ENCODE peak calls at places on chromosomes 13 and 19, in seven cellular contexts. L is mesenchymal stem cell, R is mesendoderm, S is A549, M is HCT116, C is fibroblast of lung, K is Karpas-422. P is an unnamed sample. For H3K4me1, the result is how much of the 10 kb centered on the place peaks cover.

GRCh38 chr13:106480511-106480910 is 55.0 kb downstream of the EFNB2 start:
- DNase-seq in L (no peak), R (no peak), S (no peak), M (no peak), C (no peak), K (no peak), P (no peak)

GRCh38 chr13:63680704-63681103 is 2265.1 kb upstream of the PCDH20 start:
- DNase-seq in L (no peak), R (peak), S (no peak), M (no peak), C (no peak), K (no peak), P (no peak)

GRCh38 chr13:102091231-102091630 is 310.6 kb downstream of the FGF14 start:
- DNase-seq in L (peak), R (peak), S (peak), M (peak), C (peak), K (peak), P (peak)

GRCh38 chr19:56071151-56071550 is 49.9 kb downstream of the ZNF787 start:
- DNase-seq in L (no peak), R (peak), S (no peak), M (peak), C (no peak), K (peak), P (no peak)

GRCh38 chr19:17951151-17952040 is 15.5 kb upstream of the KCNN1 start:
- DNase-seq in L (no peak), R (no peak), S (no peak), M (no peak), C (no peak), K (no peak), P (no peak)

GRCh38 chr13:33871207-33872004 is 53.5 kb downstream of the RFC3 start:
- DNase-seq in L (no peak), R (peak), S (no peak), M (no peak), C (no peak), K (no peak), P (peak)

GRCh38 chr19:43432866-43433673 is 18.4 kb downstream of the TEX101 start:
- DNase-seq in L (peak), R (peak), S (peak), M (peak), C (peak), K (peak), P (peak)

GRCh38 chr19:55795021-55795420 is 26.1 kb downstream of the RFPL4AL1 start:
- DNase-seq in L (no peak), R (no peak), S (no peak), M (no peak), C (no peak), K (no peak), P (no peak)

GRCh38 chr19:1384478-1385110 is 887 bp downstream of the NDUFS7 start:
- DNase-seq in L (peak), R (no peak), S (no peak), M (no peak), C (no peak), K (peak), P (no peak)

GRCh38 chr19:2613507-2614295 is 88.8 kb downstream of the GNG7 start:
- DNase-seq in L (peak), R (peak), S (peak), M (no peak), C (peak), K (peak), P (peak)

GRCh38 chr13:37995052-37995451 is 125.5 kb upstream of the TRPC4 start:
- DNase-seq in L (peak), R (peak), S (no peak), M (no peak), C (peak), K (no peak), P (peak)

GRCh38 chr13:107043016-107043957 is 475.4 kb upstream of the ARGLU1 start:
- DNase-seq in L (no peak), R (no peak), S (no peak), M (no peak), C (peak), K (no peak), P (no peak)

GRCh38 chr13:113758651-113759524 is at the start of gene TMEM255B:
- DNase-seq in L (peak), R (peak), S (peak), M (peak), C (peak), K (peak), P (peak)

GRCh38 chr13:60312851-60313505 is 84.0 kb upstream of the TDRD3 start:
- DNase-seq in L (no peak), R (no peak), S (no peak), M (no peak), C (peak), K (no peak), P (no peak)

GRCh38 chr19:58097349-58097748 is 682 bp downstream of the ZSCAN18 start:
- DNase-seq in L (no peak), R (no peak), S (no peak), M (no peak), C (no peak), K (no peak), P (no peak)

GRCh38 chr19:55647732-55648656 is at the start of gene CCDC106:
- DNase-seq in L (peak), R (peak), S (peak), M (no peak), C (peak), K (peak), P (peak)

GRCh38 chr19:17391371-17392151 is 2.4 kb downstream of the CCDC194 start:
- DNase-seq in L (no peak), R (no peak), S (no peak), M (no peak), C (no peak), K (peak), P (no peak)

GRCh38 chr13:40292108-40292507 is 374.3 kb downstream of the FOXO1 start:
- DNase-seq in L (no peak), R (no peak), S (no peak), M (no peak), C (no peak), K (no peak), P (no peak)

GRCh38 chr13:101673360-101674105 is 221.1 kb downstream of the ITGBL1 start:
- DNase-seq in L (no peak), R (no peak), S (no peak), M (no peak), C (no peak), K (peak), P (no peak)

GRCh38 chr19:31694761-31695160 is 345.5 kb upstream of the TSHZ3 start:
- DNase-seq in L (no peak), R (no peak), S (no peak), M (no peak), C (no peak), K (no peak), P (no peak)

GRCh38 chr19:33724723-33725060 is 72.0 kb upstream of the KCTD15 start:
- DNase-seq in L (no peak), R (no peak), S (no peak), M (no peak), C (no peak), K (no peak), P (no peak)

GRCh38 chr19:10395853-10396355 is 7.4 kb downstream of the CDC37 start:
- DNase-seq in L (no peak), R (no peak), S (no peak), M (no peak), C (no peak), K (no peak), P (no peak)

GRCh38 chr19:38061294-38061693 is 154.3 kb downstream of the SIPA1L3 start:
- DNase-seq in L (peak), R (no peak), S (peak), M (no peak), C (peak), K (no peak), P (no peak)

GRCh38 chr19:48842744-48843162 is 6.5 kb upstream of the HSD17B14 start:
- DNase-seq in L (peak), R (peak), S (peak), M (peak), C (peak), K (peak), P (peak)

GRCh38 chr13:111854403-111854802 is 212.5 kb upstream of the SOX1 start:
- DNase-seq in L (no peak), R (no peak), S (no peak), M (no peak), C (no peak), K (no peak), P (no peak)

GRCh38 chr13:44393391-44393790 is 19.8 kb downstream of the SERP2 start:
- DNase-seq in L (no peak), R (no peak), S (no peak), M (no peak), C (peak), K (no peak), P (no peak)

GRCh38 chr19:32396046-32396652 is 9.4 kb upstream of the DPY19L3 start:
- DNase-seq in L (no peak), R (no peak), S (no peak), M (no peak), C (no peak), K (no peak), P (no peak)

GRCh38 chr19:48507911-48508439 is 3.7 kb downstream of the LMTK3 start:
- DNase-seq in L (no peak), R (no peak), S (no peak), M (no peak), C (no peak), K (peak), P (no peak)

GRCh38 chr19:10007366-10007765 is 2.9 kb downstream of the COL5A3 start:
- DNase-seq in L (no peak), R (no peak), S (no peak), M (no peak), C (peak), K (no peak), P (no peak)

GRCh38 chr19:13995017-13995728 is 10.9 kb downstream of the RFX1 start:
- DNase-seq in L (no peak), R (no peak), S (no peak), M (no peak), C (no peak), K (no peak), P (no peak)

GRCh38 chr19:7874080-7874856 is at the start of gene PRR36:
- DNase-seq in L (peak), R (peak), S (peak), M (no peak), C (no peak), K (no peak), P (peak)

GRCh38 chr19:47494211-47494547 is 10.2 kb upstream of the KPTN start:
- DNase-seq in L (no peak), R (no peak), S (no peak), M (no peak), C (no peak), K (no peak), P (no peak)

GRCh38 chr19:29509456-29509855 is 16.3 kb upstream of the VSTM2B start:
- DNase-seq in L (no peak), R (no peak), S (no peak), M (no peak), C (no peak), K (no peak), P (no peak)

GRCh38 chr19:12331211-12331941 is 2.1 kb downstream of the ZNF563 start:
- DNase-seq in L (no peak), R (no peak), S (no peak), M (no peak), C (no peak), K (no peak), P (peak)

GRCh38 chr13:90760639-90761038 is 586.8 kb upstream of the MIR17HG start:
- DNase-seq in L (no peak), R (no peak), S (no peak), M (no peak), C (no peak), K (peak), P (no peak)

GRCh38 chr13:66689628-66690027 is 540.5 kb downstream of the PCDH9 start:
- DNase-seq in L (peak), R (peak), S (peak), M (no peak), C (peak), K (peak), P (peak)

GRCh38 chr19:41144403-41144802 is 30.2 kb downstream of the CYP2F1 start:
- DNase-seq in L (peak), R (peak), S (peak), M (peak), C (peak), K (peak), P (peak)

GRCh38 chr13:30616927-30617314 is 799 bp upstream of the USPL1 start:
- DNase-seq in L (peak), R (peak), S (peak), M (peak), C (peak), K (peak), P (peak)

GRCh38 chr19:17327654-17328516 is 6.8 kb downstream of the ANO8 start:
- DNase-seq in L (peak), R (peak), S (no peak), M (peak), C (no peak), K (peak), P (peak)

GRCh38 chr13:75537401-75538365 is at the start of gene COMMD6:
- DNase-seq in L (peak), R (peak), S (peak), M (peak), C (peak), K (peak), P (peak)

GRCh38 chr13:75530536-75530935 is 7.1 kb downstream of the COMMD6 start:
- DNase-seq in L (no peak), R (no peak), S (no peak), M (no peak), C (no peak), K (no peak), P (no peak)

GRCh38 chr13:75533866-75534265 is 3.8 kb downstream of the COMMD6 start:
- DNase-seq in L (no peak), R (no peak), S (no peak), M (no peak), C (peak), K (no peak), P (no peak)
- H3K4me2 ChIP-seq in L (no peak), R (no peak), S (no peak), M (no peak), C (no peak), K (no peak), P (no peak)

DNA sequence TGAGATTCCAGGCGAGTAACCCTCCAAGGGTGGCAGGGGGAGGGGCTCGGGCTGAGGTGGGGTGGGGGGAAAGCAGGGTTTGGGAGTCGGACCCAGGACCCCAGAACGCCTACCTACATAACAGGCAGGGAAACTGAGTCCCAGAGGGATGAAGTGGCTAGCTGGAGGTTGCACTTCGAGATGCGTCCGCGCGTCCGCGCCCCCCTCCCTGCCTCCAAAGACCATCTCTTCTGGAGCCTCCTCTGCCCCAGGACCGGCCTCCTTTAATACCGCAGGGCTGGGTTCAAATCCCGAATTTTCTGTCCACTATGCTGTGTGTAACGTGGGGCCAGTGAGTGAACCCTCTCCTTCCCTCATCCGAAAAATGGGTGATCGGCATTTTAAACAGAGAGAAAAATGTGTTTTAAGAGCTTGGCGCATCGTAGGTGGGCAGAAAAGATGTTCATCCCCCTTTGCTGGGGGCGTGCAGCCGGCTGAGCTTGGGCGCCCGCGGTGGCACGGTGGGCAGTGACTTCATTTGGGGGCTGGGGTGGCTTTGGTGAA is 13.8 kb downstream of the TJP3 start:
- DNase-seq in L (no peak), R (no peak), S (no peak), M (no peak), C (no peak), K (no peak), P (no peak)
- H3K4me3 ChIP-seq in L (no peak), R (no peak), S (peak), M (peak), C (no peak), K (no peak), P (peak)

DNA sequence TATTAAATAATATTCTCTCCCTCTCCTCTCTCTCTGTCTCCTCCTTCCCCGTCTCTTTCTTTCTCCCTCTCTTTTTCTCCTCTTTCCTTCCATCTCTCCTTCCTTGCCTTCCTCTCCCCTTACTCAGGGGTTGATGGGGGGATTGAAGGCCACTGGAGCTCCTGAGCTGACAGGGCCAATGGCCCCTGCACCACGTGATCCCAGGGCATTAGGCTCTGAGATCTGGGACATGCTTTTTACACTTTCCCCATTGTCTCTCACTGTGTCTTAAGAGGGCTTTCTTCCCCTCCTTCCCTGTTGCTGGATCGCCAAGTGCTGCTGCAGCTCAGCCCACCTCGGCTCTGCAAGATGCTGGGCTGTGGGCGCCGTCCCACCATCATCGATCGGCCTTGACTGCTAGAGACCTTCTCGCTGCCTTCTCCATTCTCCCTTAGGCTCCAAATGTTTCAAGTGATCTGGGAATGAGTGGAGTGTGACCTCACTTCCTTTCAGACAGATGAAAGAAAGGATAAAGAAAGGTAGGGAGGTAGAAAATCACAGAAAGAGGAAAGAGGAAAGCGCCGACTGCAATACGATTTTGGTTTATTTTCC is 42.2 kb downstream of the COL4A1 start:
- DNase-seq in L (no peak), R (peak), S (no peak), M (no peak), C (no peak), K (no peak), P (no peak)
- H3K4me1 ChIP-seq in L (under half), R (under half), S (under half), M (under half), C (under half), K (under half), P (under half)

GRCh38 chr19:45117167-45117594 is 24.2 kb downstream of the PPP1R37 start:
- DNase-seq in L (peak), R (no peak), S (no peak), M (no peak), C (peak), K (peak), P (peak)
- H3K4me2 ChIP-seq in L (no peak), R (no peak), S (no peak), M (no peak), C (no peak), K (no peak), P (peak)